ENCODE peak calls at places on chromosome 22, in four cellular contexts. B is GM12878, X is K562, V is HepG2. S is an unnamed sample.

GRCh38 chr22:46287873-46288751 is 8.6 kb upstream of the GTSE1 start:
- DNase-seq in B (peak), V (no peak), X (no peak), S (no peak)

GRCh38 chr22:47171441-47172221 is 409.2 kb downstream of the TBC1D22A start:
- DNase-seq in X (no peak), V (no peak), B (no peak), S (no peak)

GRCh38 chr22:19037282-19038163 is 84.7 kb downstream of the DGCR2 start:
- DNase-seq in V (no peak), X (no peak), B (no peak), S (no peak)

GRCh38 chr22:23501708-23502107 is 78.4 kb downstream of the IGLL1 start:
- DNase-seq in V (no peak), B (no peak), X (no peak), S (no peak)

GRCh38 chr22:31244044-31244942 is 32.2 kb downstream of the LIMK2 start:
- DNase-seq in V (peak), B (no peak), X (no peak), S (no peak)

GRCh38 chr22:38709306-38709705 is 3.6 kb downstream of the GTPBP1 start:
- DNase-seq in B (no peak), X (no peak), V (no peak), S (no peak)

GRCh38 chr22:39655736-39656285 is 85.3 kb downstream of the CACNA1I start:
- DNase-seq in X (no peak), V (no peak), B (no peak), S (no peak)

GRCh38 chr22:33035276-33035863 is 22.8 kb downstream of the SYN3 start:
- DNase-seq in V (no peak), X (no peak), B (no peak), S (no peak)

GRCh38 chr22:41177040-41177625 is 28.0 kb upstream of the L3MBTL2 start:
- DNase-seq in B (no peak), V (no peak), X (no peak), S (no peak)

GRCh38 chr22:36182871-36183270 is 18.7 kb downstream of the APOL4 start:
- DNase-seq in B (no peak), V (no peak), X (no peak), S (no peak)

GRCh38 chr22:43109921-43110443 is 568 bp upstream of the BIK start:
- DNase-seq in V (no peak), B (no peak), X (peak), S (no peak)

GRCh38 chr22:39183991-39184585 is 31.6 kb upstream of the CBX7 start:
- DNase-seq in X (peak), V (peak), B (no peak), S (no peak)

GRCh38 chr22:22593250-22593649 is 34.2 kb upstream of the PRAME start:
- DNase-seq in B (no peak), V (no peak), X (no peak), S (no peak)

GRCh38 chr22:24153959-24154358 is 27.3 kb upstream of the SUSD2 start:
- DNase-seq in B (no peak), X (no peak), V (no peak), S (no peak)

GRCh38 chr22:31119026-31119717 is 3.6 kb upstream of the INPP5J start:
- DNase-seq in V (no peak), X (no peak), B (no peak), S (no peak)

GRCh38 chr22:38927033-38927789 is 30.2 kb upstream of the APOBEC3A start:
- DNase-seq in B (peak), V (no peak), X (no peak), S (peak)

GRCh38 chr22:31098633-31099110 is 8.7 kb downstream of the SELENOM start:
- DNase-seq in B (no peak), V (no peak), X (peak), S (peak)

GRCh38 chr22:38987171-38987895 is 5.2 kb downstream of the APOBEC3B start:
- DNase-seq in V (no peak), B (no peak), X (no peak), S (no peak)

GRCh38 chr22:48365386-48365785 is 1462.3 kb downstream of the BRD1 start:
- DNase-seq in B (no peak), V (no peak), X (no peak), S (no peak)

GRCh38 chr22:36439481-36440271 is 41.8 kb downstream of the TXN2 start:
- DNase-seq in B (no peak), X (peak), V (peak), S (no peak)

GRCh38 chr22:30310881-30311771 is 15.6 kb downstream of the TBC1D10A start:
- DNase-seq in B (no peak), V (no peak), X (no peak), S (no peak)

GRCh38 chr22:49765091-49765771 is 62.4 kb downstream of the BRD1 start:
- DNase-seq in X (no peak), V (no peak), B (no peak), S (peak)

GRCh38 chr22:30232716-30233218 is 13.8 kb downstream of the LIF start:
- DNase-seq in X (no peak), V (no peak), B (no peak), S (no peak)

GRCh38 chr22:36221799-36222751 is 17.3 kb downstream of the APOL2 start:
- DNase-seq in B (no peak), X (peak), V (peak), S (peak)

GRCh38 chr22:38873469-38874411 is 1.7 kb upstream of the CBX6 start:
- DNase-seq in X (no peak), B (peak), V (no peak), S (peak)

GRCh38 chr22:31248965-31249940 is 37.2 kb downstream of the LIMK2 start:
- DNase-seq in X (no peak), V (no peak), B (no peak), S (no peak)

GRCh38 chr22:44805663-44806062 is 53.3 kb downstream of the ARHGAP8 start:
- DNase-seq in X (no peak), V (no peak), B (no peak), S (no peak)

GRCh38 chr22:44807232-44807631 is 54.9 kb downstream of the ARHGAP8 start:
- DNase-seq in B (no peak), V (no peak), X (no peak), S (peak)

GRCh38 chr22:44809456-44809855 is 57.1 kb downstream of the ARHGAP8 start:
- DNase-seq in X (no peak), V (no peak), B (no peak), S (no peak)

GRCh38 chr22:44811141-44811540 is 58.8 kb downstream of the ARHGAP8 start:
- DNase-seq in X (no peak), V (no peak), B (no peak), S (no peak)

DNA sequence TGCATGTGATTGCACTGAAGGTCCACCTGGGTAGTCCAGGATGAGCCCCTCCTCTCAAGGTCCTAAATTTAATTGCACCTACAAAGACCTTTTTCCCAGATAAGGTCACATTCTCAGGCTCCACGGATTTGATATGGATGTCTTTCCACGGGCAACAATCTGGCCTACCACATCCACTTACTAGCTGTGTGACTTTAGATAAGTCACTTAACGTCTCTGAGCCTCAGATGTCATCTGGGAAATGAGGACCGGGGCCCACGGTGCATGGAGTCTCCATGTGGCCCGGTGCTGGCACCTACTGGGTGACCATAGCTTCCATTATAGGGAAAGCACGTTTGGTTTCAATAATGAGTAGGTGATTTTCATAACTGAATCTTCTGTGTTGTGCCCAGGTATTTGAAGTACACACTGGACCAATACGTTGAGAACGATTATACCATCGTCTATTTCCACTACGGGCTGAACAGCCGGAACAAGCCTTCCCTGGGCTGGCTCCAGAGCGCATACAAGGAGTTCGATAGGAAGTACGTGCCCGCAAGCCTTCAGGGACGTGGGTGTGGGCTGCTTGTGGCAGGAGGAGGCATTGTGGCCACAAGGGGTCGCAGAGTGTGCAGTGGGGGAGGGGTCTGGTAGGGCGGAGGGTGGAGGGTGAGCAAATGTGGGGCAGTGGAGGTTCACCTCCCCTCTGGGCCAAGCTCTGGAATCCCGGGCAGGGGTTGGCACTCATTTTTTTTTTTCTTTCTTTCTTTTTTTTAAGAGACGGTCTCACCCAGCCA is 55.7 kb downstream of the ARHGAP8 start:
- DNase-seq in B (no peak), X (peak), V (peak), S (no peak)
- TF ChIP-seq SP1 in B (no peak), X (no peak), V (no peak), S (no peak)

DNA sequence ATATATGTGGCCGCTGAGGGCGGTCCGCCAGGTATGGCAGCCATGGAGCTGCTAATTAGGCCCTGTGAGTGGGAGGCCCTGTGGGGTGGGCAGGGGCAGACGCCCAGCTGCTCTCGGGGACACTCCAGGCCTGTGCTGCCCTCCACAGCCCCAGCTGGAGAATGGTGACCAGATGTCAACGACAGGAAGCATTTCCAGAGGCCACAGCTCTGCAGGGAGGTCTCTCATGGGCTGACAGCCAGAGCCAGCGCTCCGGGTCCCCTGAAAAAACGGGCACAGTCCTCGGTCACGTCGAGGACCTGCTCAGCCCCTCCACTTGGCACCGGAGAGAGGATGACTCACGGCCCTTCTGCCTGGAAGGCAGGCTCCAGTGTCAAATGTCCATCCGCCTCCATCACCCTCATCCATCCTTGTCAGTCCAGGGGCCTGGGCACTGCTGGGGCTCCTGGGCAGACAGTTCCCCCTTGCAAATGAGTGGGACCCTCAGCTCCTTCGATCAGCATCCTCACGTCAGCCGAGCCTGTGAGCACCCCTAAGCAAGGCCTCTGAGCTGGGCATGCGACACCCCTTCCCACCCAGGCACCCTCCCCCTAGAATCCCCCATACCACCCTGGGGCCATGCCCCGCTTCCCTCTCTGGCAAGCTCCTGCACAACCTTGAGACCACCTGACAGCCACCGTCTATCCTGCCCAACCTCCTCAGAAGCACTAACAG is 1.9 kb downstream of the BID start:
- DNase-seq in B (no peak), X (no peak), V (no peak), S (no peak)
- TF ChIP-seq SRF in B (no peak), X (no peak), V (no peak), S (no peak)

GRCh38 chr22:44723801-44724200 is 21.8 kb downstream of the PRR5 start:
- DNase-seq in B (peak), V (peak), X (no peak), S (no peak)
- TF ChIP-seq HDAC2 in B (no peak), V (no peak), X (no peak), S (no peak)

GRCh38 chr22:20203142-20204099 is 52.6 kb upstream of the CCDC188 start:
- DNase-seq in X (peak), V (peak), B (no peak), S (peak)
- TF ChIP-seq SP1 in X (no peak), V (no peak), B (no peak), S (no peak)

DNA sequence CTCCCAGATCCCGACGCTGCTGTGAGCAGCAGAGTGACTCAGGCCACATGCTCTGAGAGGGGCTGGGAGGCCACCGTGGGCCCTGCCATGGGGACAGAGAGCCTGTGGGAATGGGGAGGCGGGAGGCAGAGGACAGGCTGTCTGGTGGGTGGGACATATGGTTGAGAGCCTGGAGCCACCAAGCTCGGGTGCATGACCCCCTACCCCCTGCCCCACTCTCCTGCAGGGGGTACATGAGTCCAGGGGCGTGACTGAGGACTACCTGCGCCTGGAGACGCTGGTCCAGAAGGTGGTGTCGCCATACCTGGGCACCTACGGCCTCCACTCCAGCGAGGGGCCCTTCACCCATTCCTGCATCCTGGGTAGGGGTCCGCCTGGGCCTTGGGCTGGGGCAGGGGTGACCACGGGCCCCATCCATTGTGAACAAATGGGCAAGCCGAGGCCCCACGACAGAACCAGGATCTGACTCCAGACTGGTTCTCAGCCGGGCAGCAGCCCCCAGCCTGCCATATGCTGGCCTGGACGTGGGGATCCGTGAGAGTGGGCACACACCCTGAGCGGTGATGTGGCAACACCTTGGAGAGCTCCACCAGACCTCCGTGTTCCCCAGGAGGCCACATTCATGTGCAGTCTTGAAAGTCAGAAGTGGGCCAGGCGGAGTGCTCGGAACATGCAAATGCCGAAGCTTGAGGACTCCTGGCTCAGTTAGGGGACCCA is 17.4 kb upstream of the ARHGAP8 start:
- DNase-seq in X (no peak), V (no peak), B (no peak), S (no peak)
- TF ChIP-seq SRF in X (no peak), V (no peak), B (no peak), S (no peak)

GRCh38 chr22:29216873-29217666 is 11.4 kb downstream of the EMID1 start:
- DNase-seq in V (peak), B (no peak), X (no peak), S (no peak)
- TF ChIP-seq HDAC2 in V (peak), B (no peak), X (no peak), S (no peak)

GRCh38 chr22:27393371-27393770 is 408.2 kb downstream of the MN1 start:
- DNase-seq in V (no peak), B (no peak), X (no peak), S (no peak)

GRCh38 chr22:27391092-27391770 is 410.3 kb downstream of the MN1 start:
- DNase-seq in X (no peak), B (no peak), V (no peak), S (no peak)

GRCh38 chr22:27397036-27397947 is 404.3 kb downstream of the MN1 start:
- DNase-seq in B (no peak), X (no peak), V (no peak), S (no peak)

GRCh38 chr22:27397948-27398330 is 403.6 kb downstream of the MN1 start:
- DNase-seq in X (no peak), V (no peak), B (no peak), S (no peak)

DNA sequence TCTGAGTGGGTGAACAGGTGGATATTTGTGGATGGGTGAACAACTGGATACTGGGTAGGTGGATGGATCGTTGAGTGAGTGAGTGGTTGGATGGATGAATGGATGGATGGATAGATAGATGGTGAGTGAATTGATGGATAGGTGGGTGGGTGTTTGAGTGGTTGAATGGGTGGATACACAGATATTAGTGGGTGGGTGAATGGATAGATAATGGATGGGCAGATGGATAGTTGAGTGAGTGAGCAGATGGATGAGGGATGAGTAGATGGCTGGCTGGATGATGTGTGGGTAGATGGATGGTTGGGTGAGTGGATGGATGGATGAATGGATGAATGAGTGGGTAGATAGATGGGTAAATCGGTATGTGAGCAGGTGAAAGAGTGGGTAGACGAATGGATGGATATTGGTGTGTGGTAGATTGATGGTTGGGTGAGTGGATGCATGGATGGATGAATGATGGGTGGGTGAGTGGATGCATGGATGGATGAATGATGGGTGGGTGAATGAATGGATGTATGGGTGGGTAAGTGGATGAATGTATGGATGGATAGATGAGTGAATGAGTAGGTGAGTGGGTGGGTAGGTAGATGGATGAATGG is 406.7 kb downstream of the MN1 start:
- DNase-seq in V (no peak), X (no peak), B (no peak), S (no peak)
- TF ChIP-seq SP1 in V (no peak), X (no peak), B (no peak), S (no peak)

S was measured in H1.